ENCODE peak calls at places on chromosome 1, in seven cellular contexts. T, S, G, J, Q, D and F are unnamed samples.

GRCh38 chr1:183676515-183677189 is 23.5 kb upstream of the APOBEC4 start:
- DNase-seq in T (no peak), S (no peak), G (no peak), J (peak), Q (no peak), D (peak), F (no peak)

GRCh38 chr1:183267646-183268431 is 81.8 kb downstream of the LAMC2 start:
- DNase-seq in T (no peak), S (no peak), G (no peak), J (peak), Q (no peak), D (no peak), F (no peak)

GRCh38 chr1:84350104-84350503 is 48.2 kb upstream of the DNASE2B start:
- DNase-seq in T (no peak), S (no peak), G (no peak), J (no peak), Q (no peak), D (no peak), F (no peak)

GRCh38 chr1:31769720-31770390 is 5.7 kb upstream of the ADGRB2 start:
- DNase-seq in T (peak), S (no peak), G (no peak), J (peak), Q (no peak), D (no peak), F (no peak)

GRCh38 chr1:169511339-169512028 is 25.7 kb upstream of the SLC19A2 start:
- DNase-seq in T (no peak), S (no peak), G (no peak), J (no peak), Q (no peak), D (no peak), F (no peak)

GRCh38 chr1:2888281-2888845 is 86.9 kb upstream of the TTC34 start:
- DNase-seq in T (no peak), S (no peak), G (no peak), J (no peak), Q (no peak), D (no peak), F (no peak)

GRCh38 chr1:64065571-64065970 is 137.9 kb upstream of the UBE2U start:
- DNase-seq in T (no peak), S (no peak), G (no peak), J (no peak), Q (no peak), D (no peak), F (no peak)

GRCh38 chr1:18385239-18385790 is 95.4 kb upstream of the KLHDC7A start:
- DNase-seq in T (peak), S (no peak), G (no peak), J (no peak), Q (no peak), D (no peak), F (no peak)

GRCh38 chr1:11026052-11026451 is 13.6 kb downstream of the TARDBP start:
- DNase-seq in T (no peak), S (no peak), G (no peak), J (no peak), Q (no peak), D (no peak), F (no peak)

GRCh38 chr1:234879157-234880080 is 249.2 kb downstream of the TOMM20 start:
- DNase-seq in T (no peak), S (no peak), G (no peak), J (no peak), Q (no peak), D (no peak), F (no peak)

GRCh38 chr1:206002833-206003532 is at the start of gene RAB7B:
- DNase-seq in T (no peak), S (no peak), G (no peak), J (no peak), Q (no peak), D (no peak), F (peak)

GRCh38 chr1:202270871-202271326 is 70.8 kb downstream of the UBE2T start:
- DNase-seq in T (no peak), S (no peak), G (no peak), J (no peak), Q (no peak), D (no peak), F (no peak)

GRCh38 chr1:235617808-235618207 is 31.8 kb downstream of the GNG4 start:
- DNase-seq in T (no peak), S (no peak), G (no peak), J (no peak), Q (no peak), D (no peak), F (no peak)

GRCh38 chr1:54808443-54809207 is 7.5 kb upstream of the TTC22 start:
- DNase-seq in T (no peak), S (no peak), G (no peak), J (no peak), Q (no peak), D (no peak), F (no peak)

GRCh38 chr1:93186667-93187066 is 6.1 kb downstream of the CCDC18 start:
- DNase-seq in T (no peak), S (no peak), G (no peak), J (no peak), Q (no peak), D (no peak), F (no peak)

GRCh38 chr1:53557369-53557768 is 98.2 kb downstream of the DMRTB1 start:
- DNase-seq in T (no peak), S (no peak), G (no peak), J (peak), Q (no peak), D (no peak), F (no peak)

GRCh38 chr1:204465469-204466415 is 28.9 kb downstream of the PIK3C2B start:
- DNase-seq in T (peak), S (peak), G (no peak), J (peak), Q (no peak), D (no peak), F (no peak)

GRCh38 chr1:206685749-206686485 is 1.2 kb downstream of the MAPKAPK2 start:
- DNase-seq in T (peak), S (no peak), G (peak), J (peak), Q (no peak), D (peak), F (peak)

DNA sequence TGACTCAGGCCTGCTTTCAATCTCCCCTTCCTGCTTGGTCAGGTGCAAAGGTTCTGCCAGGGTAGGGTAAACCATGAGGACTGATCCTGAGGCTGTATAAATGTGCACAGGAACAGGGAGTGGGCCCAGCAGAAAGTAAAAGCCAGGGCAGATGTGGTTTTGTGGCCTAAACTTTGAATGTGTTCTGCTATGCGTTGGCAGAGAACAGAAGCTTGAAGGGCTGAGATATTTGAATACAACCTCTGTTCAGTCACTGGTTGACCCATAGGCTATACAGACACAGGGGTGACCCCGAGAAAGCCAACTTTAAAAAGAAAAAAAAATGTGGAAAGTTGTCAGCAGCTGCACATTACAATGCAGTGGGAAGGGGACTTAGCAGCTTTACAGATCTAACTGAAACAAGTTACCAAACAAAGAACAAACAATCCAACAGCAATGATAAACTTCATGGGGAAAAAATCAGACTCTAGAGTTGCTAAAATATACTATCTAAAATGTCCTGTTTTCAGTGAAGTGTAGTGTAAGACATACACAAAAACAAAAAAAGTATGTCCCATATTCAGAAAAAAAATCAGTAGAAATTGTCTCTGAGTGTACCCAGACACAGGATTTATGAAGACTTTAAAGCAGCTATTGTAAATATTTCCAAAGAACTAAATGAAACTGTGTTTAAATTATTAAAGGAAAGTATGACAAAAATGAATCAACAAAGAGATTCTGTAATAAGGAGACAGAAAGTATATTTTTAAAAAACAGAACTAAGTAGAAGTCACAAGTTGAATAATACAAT is 216.1 kb downstream of the RPS6KC1 start:
- DNase-seq in T (no peak), S (no peak), G (no peak), J (no peak), Q (no peak), D (no peak), F (no peak)
- TF ChIP-seq JUND in T (no peak), S (no peak), G (no peak), J (no peak), Q (no peak), D (no peak), F (no peak)

GRCh38 chr1:97920275-97920831 is 481 bp downstream of the DPYD start:
- DNase-seq in T (peak), S (no peak), G (no peak), J (no peak), Q (no peak), D (peak), F (no peak)
- TF ChIP-seq JUND in T (no peak), S (no peak), G (no peak), J (no peak), Q (no peak), D (no peak), F (no peak)

GRCh38 chr1:239348635-239349353 is 37.6 kb upstream of the CHRM3 start:
- DNase-seq in T (no peak), S (no peak), G (no peak), J (no peak), Q (no peak), D (no peak), F (no peak)
- TF ChIP-seq JUND in T (no peak), S (no peak), G (no peak), J (no peak), Q (no peak), D (no peak), F (no peak)

GRCh38 chr1:156707486-156708244 is 2.3 kb upstream of the CRABP2 start:
- DNase-seq in T (no peak), S (no peak), G (no peak), J (no peak), Q (no peak), D (no peak), F (no peak)
- TF ChIP-seq JUND in T (no peak), S (no peak), G (no peak), J (no peak), Q (no peak), D (no peak), F (no peak)